ENCODE peak calls at places on chromosomes 5 and 9, in ten cellular contexts. V is A549; N is fibroblast of pulmonary artery; Q is GM10248; B is tibial artery; A is posterior vena cava; I is activated naive CD8-positive, alpha-beta T cell treated with anti-CD3 and anti-CD28 coated beads for 36 hours; W is hippocampal formation; T is putamen; Z is psoas muscle. Y is an unnamed sample.

GRCh38 chr5:141003791-141004601 is 37.7 kb downstream of the PCDHAC2 start:
- DNase-seq in Q (no peak), N (peak), A (no peak), W (no peak), I (no peak), T (no peak), B (no peak), Z (no peak), V (peak), Y (peak)

GRCh38 chr5:149423287-149424268 is 44.5 kb upstream of the IL17B start:
- DNase-seq in I (no peak), N (peak), W (no peak), A (no peak), Q (no peak), B (no peak), V (no peak), Z (no peak), T (no peak), Y (no peak)

GRCh38 chr9:38619556-38620447 is 594 bp downstream of the ANKRD18A start:
- DNase-seq in A (peak), B (no peak), N (no peak), Q (no peak), I (peak), T (peak), W (no peak), Z (no peak), V (no peak), Y (peak)

GRCh38 chr9:74498616-74499095 is 1.5 kb downstream of the RORB start:
- DNase-seq in I (peak), A (peak), Z (no peak), W (no peak), N (no peak), B (no peak), V (no peak), T (no peak), Q (peak), Y (no peak)

GRCh38 chr9:89052470-89053097 is 61.3 kb downstream of the S1PR3 start:
- DNase-seq in T (no peak), B (no peak), N (peak), Q (no peak), A (no peak), W (no peak), Z (no peak), I (no peak), V (no peak), Y (no peak)

GRCh38 chr5:29016067-29016466 is 1977.7 kb upstream of the CDH9 start:
- DNase-seq in V (no peak), A (no peak), Q (no peak), W (no peak), Z (no peak), B (no peak), T (peak), I (no peak), N (no peak), Y (no peak)

GRCh38 chr9:126755325-126755875 is 49.4 kb upstream of the ZBTB43 start:
- DNase-seq in V (no peak), Z (no peak), Q (no peak), B (no peak), I (no peak), A (no peak), N (no peak), T (no peak), W (no peak), Y (no peak)

GRCh38 chr9:78383130-78383529 is 86.2 kb downstream of the PSAT1 start:
- DNase-seq in Z (no peak), V (no peak), B (no peak), Q (no peak), A (no peak), W (no peak), N (peak), I (no peak), T (no peak), Y (no peak)

GRCh38 chr9:131575121-131575640 is 29.9 kb downstream of the PRRT1B start:
- DNase-seq in V (no peak), Z (no peak), T (no peak), Q (no peak), N (no peak), W (no peak), B (no peak), I (no peak), A (no peak), Y (no peak)

GRCh38 chr5:84724683-84725082 is 340.0 kb upstream of the EDIL3 start:
- DNase-seq in A (no peak), N (peak), T (no peak), B (no peak), W (no peak), Z (no peak), V (no peak), I (no peak), Q (no peak), Y (no peak)

GRCh38 chr5:8861764-8862163 is 684.1 kb downstream of the SEMA5A start:
- DNase-seq in Z (no peak), T (no peak), Q (no peak), W (no peak), N (no peak), A (no peak), I (no peak), V (no peak), B (no peak), Y (no peak)

GRCh38 chr9:94717656-94718225 is 8.8 kb upstream of the AOPEP start:
- DNase-seq in B (no peak), A (no peak), I (no peak), Q (no peak), N (peak), Z (no peak), V (no peak), T (no peak), W (no peak), Y (no peak)

GRCh38 chr9:90961375-90961774 is 159.8 kb downstream of the SYK start:
- DNase-seq in B (no peak), T (no peak), Z (no peak), A (no peak), V (no peak), N (no peak), I (no peak), W (no peak), Q (no peak), Y (no peak)

GRCh38 chr5:149765932-149766331 is 35.8 kb downstream of the PPARGC1B start:
- DNase-seq in Q (no peak), T (no peak), V (no peak), Z (no peak), A (no peak), N (no peak), W (no peak), B (no peak), I (no peak), Y (no peak)

GRCh38 chr5:123754167-123754840 is 242.3 kb downstream of the CSNK1G3 start:
- DNase-seq in B (no peak), N (peak), Z (no peak), Q (no peak), W (no peak), I (no peak), V (no peak), A (no peak), T (no peak), Y (no peak)

GRCh38 chr9:89923961-89924504 is 319.2 kb downstream of the GADD45G start:
- DNase-seq in T (no peak), B (no peak), Z (no peak), A (no peak), I (peak), Q (no peak), N (no peak), V (no peak), W (no peak), Y (no peak)

GRCh38 chr9:124813496-124814177 is 36.7 kb downstream of the OLFML2A start:
- DNase-seq in Z (no peak), W (no peak), B (no peak), I (no peak), T (no peak), Q (no peak), N (no peak), V (no peak), A (no peak), Y (no peak)

Y was measured in iPS-NIHi11.